ENCODE peak calls at places on chromosomes 1 and 21, in four cellular contexts. Z is CD8-positive, alpha-beta memory T cell; B is lower leg skin; Q is fibroblast of the aortic adventitia. X is an unnamed sample.

GRCh38 chr1:98366343-98366742 is 295.2 kb upstream of the SNX7 start:
- DNase-seq in Z (no peak), B (no peak), Q (no peak), X (no peak)

GRCh38 chr1:63946866-63947491 is 173.2 kb downstream of the ROR1 start:
- DNase-seq in Z (no peak), B (no peak), Q (peak), X (no peak)

GRCh38 chr21:41520560-41521442 is 12.8 kb upstream of the TMPRSS2 start:
- DNase-seq in Z (no peak), B (peak), Q (no peak), X (no peak)

GRCh38 chr1:212621043-212621829 is 12.7 kb downstream of the ATF3 start:
- DNase-seq in Z (no peak), B (peak), Q (no peak), X (no peak)

GRCh38 chr1:222631611-222632208 is 13.8 kb downstream of the MIA3 start:
- DNase-seq in Z (no peak), B (no peak), Q (no peak), X (no peak)

GRCh38 chr1:17012775-17013501 is 1.2 kb upstream of the ATP13A2 start:
- DNase-seq in Z (no peak), B (no peak), Q (peak), X (no peak)

GRCh38 chr1:28417441-28418277 is 48.1 kb downstream of the PHACTR4 start:
- DNase-seq in Z (no peak), B (no peak), Q (peak), X (peak)

GRCh38 chr1:207645632-207646081 is 724 bp downstream of the CR1L start:
- DNase-seq in Z (no peak), B (no peak), Q (no peak), X (no peak)

GRCh38 chr1:7014640-7014930 is 229.3 kb downstream of the CAMTA1 start:
- DNase-seq in Z (no peak), B (peak), Q (no peak), X (no peak)

GRCh38 chr21:38668067-38668466 is 137.7 kb upstream of the ETS2 start:
- DNase-seq in Z (no peak), B (no peak), Q (no peak), X (no peak)

GRCh38 chr1:223426936-223427335 is 33.7 kb downstream of the CCDC185 start:
- DNase-seq in Z (no peak), B (no peak), Q (peak), X (no peak)

GRCh38 chr21:44994581-44995171 is 54.8 kb downstream of the SLX9 start:
- DNase-seq in Z (no peak), B (no peak), Q (no peak), X (no peak)

GRCh38 chr1:245589221-245589620 is 434.4 kb downstream of the KIF26B start:
- DNase-seq in Z (no peak), B (no peak), Q (no peak), X (no peak)

GRCh38 chr1:206578115-206578935 is 33.9 kb downstream of the EIF2D start:
- DNase-seq in Z (no peak), B (no peak), Q (no peak), X (peak)

GRCh38 chr21:33968082-33968997 is 52.7 kb upstream of the ATP5PO start:
- DNase-seq in Z (peak), B (peak), Q (peak), X (peak)

GRCh38 chr1:109632671-109633346 is 13.2 kb downstream of the AMPD2 start:
- DNase-seq in Z (no peak), B (peak), Q (no peak), X (no peak)

GRCh38 chr1:175649416-175649815 is 94.0 kb downstream of the TNR start:
- DNase-seq in Z (no peak), B (no peak), Q (no peak), X (no peak)

GRCh38 chr1:9182784-9183257 is 51.8 kb upstream of the H6PD start:
- DNase-seq in Z (no peak), B (no peak), Q (no peak), X (no peak)

GRCh38 chr1:39902121-39902807 is 547 bp upstream of the MYCL start:
- DNase-seq in Z (peak), B (peak), Q (peak), X (peak)

GRCh38 chr21:36646645-36647044 is 52.3 kb upstream of the SIM2 start:
- DNase-seq in Z (no peak), B (no peak), Q (no peak), X (no peak)

GRCh38 chr1:91685994-91686393 is 185.3 kb downstream of the CDC7 start:
- DNase-seq in Z (no peak), B (no peak), Q (no peak), X (peak)

GRCh38 chr1:233440952-233441401 is 113.5 kb downstream of the MAP3K21 start:
- DNase-seq in Z (no peak), B (no peak), Q (peak), X (peak)

GRCh38 chr1:27785763-27786162 is 12.7 kb downstream of the STX12 start:
- DNase-seq in Z (no peak), B (no peak), Q (peak), X (no peak)

GRCh38 chr1:11649624-11650330 is 4.5 kb downstream of the FBXO2 start:
- DNase-seq in Z (no peak), B (no peak), Q (no peak), X (no peak)

GRCh38 chr1:197736689-197737088 is 38.6 kb downstream of the DENND1B start:
- DNase-seq in Z (no peak), B (no peak), Q (peak), X (peak)

GRCh38 chr1:177825276-177825903 is 144.5 kb downstream of the SEC16B start:
- DNase-seq in Z (no peak), B (no peak), Q (no peak), X (no peak)

GRCh38 chr1:8033322-8033721 is 7.2 kb upstream of the ERRFI1 start:
- DNase-seq in Z (no peak), B (no peak), Q (no peak), X (no peak)

GRCh38 chr1:30514945-30515344 is 208.4 kb downstream of the MATN1 start:
- DNase-seq in Z (no peak), B (peak), Q (no peak), X (no peak)

GRCh38 chr1:39204441-39205081 is at the start of gene MACF1:
- DNase-seq in Z (peak), B (no peak), Q (peak), X (peak)

GRCh38 chr1:228001738-228002535 is 4.9 kb upstream of the WNT3A start:
- DNase-seq in Z (no peak), B (peak), Q (no peak), X (no peak)

GRCh38 chr1:101178688-101179491 is 57.9 kb upstream of the S1PR1 start:
- DNase-seq in Z (peak), B (no peak), Q (no peak), X (no peak)

GRCh38 chr1:25066253-25066652 is 136.2 kb upstream of the RUNX3 start:
- DNase-seq in Z (no peak), B (no peak), Q (no peak), X (no peak)

GRCh38 chr1:41483960-41484844 is at the start of gene EDN2:
- DNase-seq in Z (no peak), B (no peak), Q (no peak), X (no peak)

GRCh38 chr1:183912265-183912886 is 107.5 kb downstream of the RGL1 start:
- DNase-seq in Z (no peak), B (no peak), Q (no peak), X (no peak)

GRCh38 chr1:97412155-97412554 is 508.7 kb downstream of the DPYD start:
- DNase-seq in Z (no peak), B (no peak), Q (peak), X (peak)

GRCh38 chr1:219837274-219837993 is 90.9 kb downstream of the SLC30A10 start:
- DNase-seq in Z (no peak), B (no peak), Q (peak), X (peak)

GRCh38 chr1:58781541-58782307 is 2.1 kb downstream of the JUN start:
- DNase-seq in Z (peak), B (peak), Q (peak), X (peak)

DNA sequence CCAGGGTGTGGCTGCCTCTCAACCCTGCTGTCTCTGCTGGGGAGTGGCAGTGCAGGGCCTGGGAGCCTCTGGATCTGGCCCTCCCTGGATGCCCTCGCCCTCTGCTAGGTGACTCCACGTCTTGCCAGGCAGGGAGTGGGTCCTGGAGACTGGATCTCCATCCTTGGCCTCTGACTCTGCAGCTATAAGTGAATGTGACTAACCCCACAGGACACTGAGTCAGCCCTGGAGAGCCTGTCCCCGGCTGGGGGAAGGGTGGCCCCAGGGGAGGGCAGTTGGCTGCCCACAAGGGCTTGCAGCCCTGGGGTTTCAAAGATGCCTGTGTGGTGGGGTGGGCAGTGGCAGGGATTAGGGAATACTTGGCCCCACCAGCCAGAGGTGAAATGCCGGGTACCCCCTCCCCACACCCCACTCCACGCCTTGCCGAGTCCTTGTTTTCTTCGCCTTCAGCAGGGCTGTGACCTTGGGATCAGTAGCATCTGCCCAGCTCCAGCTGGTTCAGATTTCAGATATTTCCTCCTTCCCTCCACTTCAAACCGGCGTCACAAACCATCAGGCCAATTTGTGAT is 1.9 kb upstream of the MYBPH start:
- DNase-seq in Z (no peak), B (no peak), Q (peak), X (peak)
- H3K4me3 ChIP-seq in Z (no peak), B (no peak), Q (no peak), X (no peak)

GRCh38 chr1:156089704-156090103 is 7.4 kb upstream of the MEX3A start:
- DNase-seq in Z (no peak), B (no peak), Q (no peak), X (no peak)

GRCh38 chr1:156082111-156083091 is at the start of gene MEX3A:
- DNase-seq in Z (peak), B (peak), Q (peak), X (peak)

GRCh38 chr1:156083800-156084790 is 1.8 kb upstream of the MEX3A start:
- DNase-seq in Z (no peak), B (no peak), Q (no peak), X (no peak)

GRCh38 chr1:156090138-156090821 is 8.0 kb upstream of the MEX3A start:
- DNase-seq in Z (no peak), B (no peak), Q (no peak), X (no peak)

GRCh38 chr1:156086256-156086662 is 4.0 kb upstream of the MEX3A start:
- DNase-seq in Z (no peak), B (no peak), Q (peak), X (peak)
- H3K4me3 ChIP-seq in Z (no peak), B (no peak), Q (no peak), X (no peak)

DNA sequence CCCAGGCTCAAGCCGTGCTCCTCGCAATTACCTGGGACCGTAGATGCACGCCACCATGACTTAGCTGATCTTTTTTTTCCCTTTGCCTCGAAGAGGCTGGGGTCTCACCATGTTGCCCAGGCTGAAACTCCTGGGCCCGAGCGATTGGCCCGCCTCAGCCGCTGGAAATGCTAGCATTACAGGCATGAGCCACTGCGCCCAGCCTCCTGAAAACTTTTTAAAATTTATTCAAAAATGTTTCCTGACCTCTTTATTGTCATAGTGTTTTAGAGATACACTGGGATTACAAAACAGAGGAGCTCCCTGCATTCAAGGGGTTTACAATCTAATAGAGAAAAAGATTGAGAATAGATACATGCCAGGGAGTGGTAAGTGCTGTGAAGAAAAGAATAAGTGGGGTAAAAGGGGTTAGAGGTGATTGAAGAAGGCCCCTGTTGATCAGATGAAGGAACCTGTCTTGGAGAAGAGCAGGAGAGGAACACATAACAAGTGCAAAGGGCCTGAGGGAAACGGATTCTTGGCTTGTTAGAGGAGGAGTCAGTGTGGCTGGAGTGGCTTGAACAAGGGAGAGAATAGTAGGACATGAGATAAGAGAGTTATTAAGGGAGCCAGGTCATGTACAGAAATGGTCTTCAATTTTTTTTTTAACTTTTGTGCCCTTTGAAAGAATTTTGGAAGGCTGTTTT is 1.7 kb upstream of the TRIM33 start:
- DNase-seq in Z (no peak), B (no peak), Q (no peak), X (no peak)
- H3K4me3 ChIP-seq in Z (no peak), B (no peak), Q (no peak), X (no peak)

GRCh38 chr1:147079400-147080012 is 92.8 kb downstream of the PRKAB2 start:
- DNase-seq in Z (no peak), B (no peak), Q (no peak), X (no peak)
- H3K4me3 ChIP-seq in Z (peak), B (no peak), Q (no peak), X (no peak)

GRCh38 chr1:69686367-69686984 is 118.8 kb downstream of the LRRC7 start:
- DNase-seq in Z (no peak), B (no peak), Q (no peak), X (no peak)
- H3K4me3 ChIP-seq in Z (no peak), B (no peak), Q (no peak), X (no peak)

DNA sequence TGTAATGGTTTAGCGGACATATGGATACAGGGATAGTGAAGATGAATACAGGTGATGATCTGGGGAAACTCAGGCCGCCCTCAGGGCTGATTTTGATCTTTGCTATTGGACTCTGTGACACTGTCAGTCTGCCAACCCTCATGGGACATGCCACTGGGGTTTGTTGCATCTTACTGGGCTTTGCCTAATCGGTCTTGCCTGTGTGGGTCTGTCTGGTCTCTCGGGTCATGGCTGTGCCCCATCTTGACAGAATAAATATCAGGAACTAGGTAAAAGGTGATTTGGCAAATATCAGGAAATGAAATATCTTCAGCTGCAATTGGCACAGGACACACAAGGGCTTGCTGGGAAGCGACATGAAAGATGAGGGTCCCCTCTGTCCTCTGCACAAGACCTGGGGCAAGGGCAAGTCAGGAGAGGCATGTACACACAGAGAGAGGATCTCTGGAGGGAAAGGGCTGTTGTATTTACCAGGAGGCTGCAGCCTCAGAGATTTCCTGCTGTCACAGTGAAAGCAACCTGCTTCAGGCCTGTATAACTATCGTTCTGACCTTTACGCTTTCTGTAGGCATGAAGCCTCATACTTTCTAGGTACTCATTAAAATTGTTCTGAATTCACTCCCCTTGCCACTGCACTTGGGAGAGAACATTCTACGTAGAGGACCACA is 52.1 kb upstream of the GADD45A start:
- DNase-seq in Z (no peak), B (no peak), Q (no peak), X (no peak)
- H3K4me3 ChIP-seq in Z (no peak), B (no peak), Q (no peak), X (no peak)